ENCODE peak calls at places on chromosomes 1 and 21, in eight cellular contexts. One of them, this sample, is unnamed.
A peak's percentile ranks its signal among the peaks of the same experiment; 100 is the strongest.

GRCh38 chr1:155168456-155169210 is 4.5 kb downstream of the KRTCAP2 start:
- DNase-seq in spleen: peak; percentile 30
- DNase-seq in iPS-NIHi11: no peak
- DNase-seq in naive thymus-derived CD4-positive, alpha-beta T cell: no peak
- DNase-seq in NCI-H1105: no peak
- DNase-seq in stimulated activated CD4-positive, alpha-beta T cell treated with anti-CD3 and anti-CD28 coated beads, Interleukin-4, amount 100 ng/mL, for 48 hours: no peak
- DNase-seq in SHP77 treated with DMSO at 0.1 percent for 48 hours: no peak
- DNase-seq in COLO829: no peak
- DNase-seq in this sample: no peak

GRCh38 chr1:53558916-53559315 is 99.7 kb downstream of the DMRTB1 start:
- DNase-seq in spleen: no peak
- DNase-seq in iPS-NIHi11: no peak
- DNase-seq in naive thymus-derived CD4-positive, alpha-beta T cell: no peak
- DNase-seq in NCI-H1105: no peak
- DNase-seq in stimulated activated CD4-positive, alpha-beta T cell treated with anti-CD3 and anti-CD28 coated beads, Interleukin-4, amount 100 ng/mL, for 48 hours: no peak
- DNase-seq in SHP77 treated with DMSO at 0.1 percent for 48 hours: no peak
- DNase-seq in COLO829: no peak
- DNase-seq in this sample: no peak

GRCh38 chr1:35062518-35063196 is 16.5 kb upstream of the ZMYM1 start:
- DNase-seq in spleen: no peak
- DNase-seq in iPS-NIHi11: no peak
- DNase-seq in naive thymus-derived CD4-positive, alpha-beta T cell: no peak
- DNase-seq in NCI-H1105: no peak
- DNase-seq in stimulated activated CD4-positive, alpha-beta T cell treated with anti-CD3 and anti-CD28 coated beads, Interleukin-4, amount 100 ng/mL, for 48 hours: no peak
- DNase-seq in SHP77 treated with DMSO at 0.1 percent for 48 hours: no peak
- DNase-seq in COLO829: no peak
- DNase-seq in this sample: no peak

GRCh38 chr1:154661110-154661509 is 53.1 kb upstream of the ADAR start:
- DNase-seq in spleen: no peak
- DNase-seq in iPS-NIHi11: peak; percentile 27
- DNase-seq in naive thymus-derived CD4-positive, alpha-beta T cell: no peak
- DNase-seq in NCI-H1105: no peak
- DNase-seq in stimulated activated CD4-positive, alpha-beta T cell treated with anti-CD3 and anti-CD28 coated beads, Interleukin-4, amount 100 ng/mL, for 48 hours: no peak
- DNase-seq in SHP77 treated with DMSO at 0.1 percent for 48 hours: no peak
- DNase-seq in COLO829: no peak
- DNase-seq in this sample: no peak

GRCh38 chr21:35853321-35853922 is 206.9 kb downstream of the SETD4 start:
- DNase-seq in spleen: no peak
- DNase-seq in iPS-NIHi11: no peak
- DNase-seq in naive thymus-derived CD4-positive, alpha-beta T cell: no peak
- DNase-seq in NCI-H1105: no peak
- DNase-seq in stimulated activated CD4-positive, alpha-beta T cell treated with anti-CD3 and anti-CD28 coated beads, Interleukin-4, amount 100 ng/mL, for 48 hours: no peak
- DNase-seq in SHP77 treated with DMSO at 0.1 percent for 48 hours: no peak
- DNase-seq in COLO829: no peak
- DNase-seq in this sample: no peak

GRCh38 chr1:20248954-20249612 is 41.6 kb upstream of the VWA5B1 start:
- DNase-seq in spleen: no peak
- DNase-seq in iPS-NIHi11: no peak
- DNase-seq in naive thymus-derived CD4-positive, alpha-beta T cell: peak; percentile 26
- DNase-seq in NCI-H1105: no peak
- DNase-seq in stimulated activated CD4-positive, alpha-beta T cell treated with anti-CD3 and anti-CD28 coated beads, Interleukin-4, amount 100 ng/mL, for 48 hours: no peak
- DNase-seq in SHP77 treated with DMSO at 0.1 percent for 48 hours: no peak
- DNase-seq in COLO829: no peak
- DNase-seq in this sample: peak; percentile 19

GRCh38 chr1:111302374-111302773 is 11.7 kb downstream of the CHIA start:
- DNase-seq in spleen: no peak
- DNase-seq in iPS-NIHi11: no peak
- DNase-seq in naive thymus-derived CD4-positive, alpha-beta T cell: no peak
- DNase-seq in NCI-H1105: no peak
- DNase-seq in stimulated activated CD4-positive, alpha-beta T cell treated with anti-CD3 and anti-CD28 coated beads, Interleukin-4, amount 100 ng/mL, for 48 hours: no peak
- DNase-seq in SHP77 treated with DMSO at 0.1 percent for 48 hours: no peak
- DNase-seq in COLO829: no peak
- DNase-seq in this sample: no peak

GRCh38 chr1:112762541-112763141 is 47.5 kb upstream of the PPM1J start:
- DNase-seq in spleen: no peak
- DNase-seq in iPS-NIHi11: peak; percentile 67
- DNase-seq in naive thymus-derived CD4-positive, alpha-beta T cell: no peak
- DNase-seq in NCI-H1105: no peak
- DNase-seq in stimulated activated CD4-positive, alpha-beta T cell treated with anti-CD3 and anti-CD28 coated beads, Interleukin-4, amount 100 ng/mL, for 48 hours: no peak
- DNase-seq in SHP77 treated with DMSO at 0.1 percent for 48 hours: peak; percentile 21
- DNase-seq in COLO829: no peak
- DNase-seq in this sample: no peak

GRCh38 chr1:224432141-224432540 is 2.5 kb downstream of the WDR26 start:
- DNase-seq in spleen: no peak
- DNase-seq in iPS-NIHi11: no peak
- DNase-seq in naive thymus-derived CD4-positive, alpha-beta T cell: no peak
- DNase-seq in NCI-H1105: no peak
- DNase-seq in stimulated activated CD4-positive, alpha-beta T cell treated with anti-CD3 and anti-CD28 coated beads, Interleukin-4, amount 100 ng/mL, for 48 hours: no peak
- DNase-seq in SHP77 treated with DMSO at 0.1 percent for 48 hours: no peak
- DNase-seq in COLO829: no peak
- DNase-seq in this sample: no peak

This sample was measured in central memory CD4-positive, alpha-beta T cell.